ENCODE peak calls at places on chromosome 12, in six cellular contexts. M is activated T-cell treated with anti-CD3 and anti-CD28 coated beads, Interleukin-2, amount 50 U/mL, for 72 hours; P is GM20000; H is heart right ventricle; O is GM13977; I is pons. A is an unnamed sample.
A peak's percentile ranks its signal among the peaks of the same experiment; 100 is the strongest.

GRCh38 chr12:100826323-100826722 is 31.7 kb downstream of the ANO4 start:
- DNase-seq in M (peak; percentile 10), P (peak; percentile 17), H (peak; percentile 19), O (no peak), I (peak; percentile 34), A (peak; percentile 53)

GRCh38 chr12:94230357-94230905 is 82.1 kb downstream of the PLXNC1 start:
- DNase-seq in M (no peak), P (no peak), H (no peak), O (no peak), I (no peak), A (no peak)

GRCh38 chr12:102172436-102172835 is 25.2 kb downstream of the PMCH start:
- DNase-seq in M (no peak), P (no peak), H (no peak), O (no peak), I (no peak), A (no peak)

GRCh38 chr12:55974308-55974724 is 438 bp downstream of the RAB5B start:
- DNase-seq in M (peak; percentile 59), P (peak; percentile 44), H (no peak), O (peak; percentile 45), I (peak; percentile 34), A (no peak)

GRCh38 chr12:9049520-9050133 is 60.3 kb downstream of the KLRG1 start:
- DNase-seq in M (peak; percentile 44), P (no peak), H (no peak), O (peak; percentile 39), I (peak; percentile 62), A (no peak)

GRCh38 chr12:127750076-127750840 is 516.7 kb upstream of the TMEM132C start:
- DNase-seq in M (no peak), P (no peak), H (no peak), O (no peak), I (no peak), A (no peak)

GRCh38 chr12:8844665-8845064 is 22.2 kb downstream of the A2ML1 start:
- DNase-seq in M (no peak), P (no peak), H (peak; percentile 64), O (no peak), I (peak; percentile 31), A (peak; percentile 41)

GRCh38 chr12:115504241-115504941 is 773.1 kb downstream of the MED13L start:
- DNase-seq in M (no peak), P (peak; percentile 57), H (peak; percentile 19), O (peak; percentile 50), I (peak; percentile 66), A (peak; percentile 51)

GRCh38 chr12:107992870-107993451 is 136.1 kb upstream of the WSCD2 start:
- DNase-seq in M (no peak), P (peak; percentile 20), H (no peak), O (peak; percentile 10), I (no peak), A (no peak)

GRCh38 chr12:20646239-20646827 is 48.8 kb upstream of the SLCO1C1 start:
- DNase-seq in M (no peak), P (peak; percentile 10), H (no peak), O (peak; percentile 23), I (peak; percentile 70), A (peak; percentile 34)

GRCh38 chr12:75738486-75738885 is 227.1 kb upstream of the KRR1 start:
- DNase-seq in M (peak; percentile 56), P (peak; percentile 54), H (no peak), O (peak; percentile 48), I (no peak), A (no peak)

GRCh38 chr12:29743801-29744200 is 39.9 kb downstream of the TMTC1 start:
- DNase-seq in M (no peak), P (no peak), H (no peak), O (no peak), I (no peak), A (no peak)

GRCh38 chr12:92363295-92364146 is 217.9 kb upstream of the BTG1 start:
- DNase-seq in M (peak; percentile 36), P (peak; percentile 57), H (peak; percentile 36), O (peak; percentile 56), I (peak; percentile 87), A (peak; percentile 72)

GRCh38 chr12:27396416-27396815 is 50.1 kb upstream of the SMCO2 start:
- DNase-seq in M (no peak), P (no peak), H (no peak), O (no peak), I (no peak), A (no peak)

GRCh38 chr12:1162083-1162760 is 171.2 kb downstream of the ERC1 start:
- DNase-seq in M (no peak), P (no peak), H (no peak), O (no peak), I (peak; percentile 79), A (peak; percentile 55)

GRCh38 chr12:90015228-90015627 is 306.6 kb upstream of the ATP2B1 start:
- DNase-seq in M (no peak), P (no peak), H (no peak), O (no peak), I (no peak), A (no peak)

A was measured in globus pallidus.